ENCODE peak calls at places on chromosomes 13 and 19, in nine cellular contexts. One of them, this sample, is unnamed.
A peak's percentile ranks its signal among the peaks of the same experiment; 100 is the strongest.

GRCh38 chr13:106507560-106508274 is 27.7 kb downstream of the EFNB2 start:
- DNase-seq in activated naive CD8-positive, alpha-beta T cell treated with anti-CD3 and anti-CD28 coated beads, Interleukin-2, amount 10 ng/mL, durations not matched to agents 7 days and 5 days: no peak
- DNase-seq in globus pallidus: peak; percentile 80
- DNase-seq in dorsolateral prefrontal cortex: no peak
- DNase-seq in psoas muscle: no peak
- DNase-seq in DMS153: no peak
- DNase-seq in germinal center: no peak
- DNase-seq in AG09319: no peak
- DNase-seq in ACHN: peak; percentile 6
- DNase-seq in this sample: peak; percentile 23

GRCh38 chr19:28685802-28686201 is 527.1 kb downstream of the UQCRFS1 start:
- DNase-seq in activated naive CD8-positive, alpha-beta T cell treated with anti-CD3 and anti-CD28 coated beads, Interleukin-2, amount 10 ng/mL, durations not matched to agents 7 days and 5 days: no peak
- DNase-seq in globus pallidus: no peak
- DNase-seq in dorsolateral prefrontal cortex: no peak
- DNase-seq in psoas muscle: no peak
- DNase-seq in DMS153: no peak
- DNase-seq in germinal center: no peak
- DNase-seq in AG09319: no peak
- DNase-seq in ACHN: no peak
- DNase-seq in this sample: no peak

GRCh38 chr13:32383836-32384618 is 43.9 kb downstream of the N4BP2L1 start:
- DNase-seq in activated naive CD8-positive, alpha-beta T cell treated with anti-CD3 and anti-CD28 coated beads, Interleukin-2, amount 10 ng/mL, durations not matched to agents 7 days and 5 days: no peak
- DNase-seq in globus pallidus: no peak
- DNase-seq in dorsolateral prefrontal cortex: no peak
- DNase-seq in psoas muscle: no peak
- DNase-seq in DMS153: no peak
- DNase-seq in germinal center: no peak
- DNase-seq in AG09319: no peak
- DNase-seq in ACHN: no peak
- DNase-seq in this sample: no peak

GRCh38 chr13:98307392-98307743 is 130.3 kb upstream of the RNF113B start:
- DNase-seq in activated naive CD8-positive, alpha-beta T cell treated with anti-CD3 and anti-CD28 coated beads, Interleukin-2, amount 10 ng/mL, durations not matched to agents 7 days and 5 days: no peak
- DNase-seq in globus pallidus: no peak
- DNase-seq in dorsolateral prefrontal cortex: no peak
- DNase-seq in psoas muscle: no peak
- DNase-seq in DMS153: no peak
- DNase-seq in germinal center: no peak
- DNase-seq in AG09319: no peak
- DNase-seq in ACHN: no peak
- DNase-seq in this sample: no peak

GRCh38 chr13:33426131-33426530 is 140.6 kb upstream of the STARD13 start:
- DNase-seq in activated naive CD8-positive, alpha-beta T cell treated with anti-CD3 and anti-CD28 coated beads, Interleukin-2, amount 10 ng/mL, durations not matched to agents 7 days and 5 days: no peak
- DNase-seq in globus pallidus: no peak
- DNase-seq in dorsolateral prefrontal cortex: no peak
- DNase-seq in psoas muscle: no peak
- DNase-seq in DMS153: no peak
- DNase-seq in germinal center: no peak
- DNase-seq in AG09319: no peak
- DNase-seq in ACHN: no peak
- DNase-seq in this sample: no peak

GRCh38 chr13:73720216-73720840 is 413.9 kb downstream of the KLF12 start:
- DNase-seq in activated naive CD8-positive, alpha-beta T cell treated with anti-CD3 and anti-CD28 coated beads, Interleukin-2, amount 10 ng/mL, durations not matched to agents 7 days and 5 days: no peak
- DNase-seq in globus pallidus: no peak
- DNase-seq in dorsolateral prefrontal cortex: no peak
- DNase-seq in psoas muscle: no peak
- DNase-seq in DMS153: no peak
- DNase-seq in germinal center: no peak
- DNase-seq in AG09319: no peak
- DNase-seq in ACHN: no peak
- DNase-seq in this sample: no peak

GRCh38 chr19:3389876-3390361 is 23.5 kb downstream of the NFIC start:
- DNase-seq in activated naive CD8-positive, alpha-beta T cell treated with anti-CD3 and anti-CD28 coated beads, Interleukin-2, amount 10 ng/mL, durations not matched to agents 7 days and 5 days: no peak
- DNase-seq in globus pallidus: no peak
- DNase-seq in dorsolateral prefrontal cortex: no peak
- DNase-seq in psoas muscle: peak; percentile 55
- DNase-seq in DMS153: peak; percentile 72
- DNase-seq in germinal center: no peak
- DNase-seq in AG09319: no peak
- DNase-seq in ACHN: no peak
- DNase-seq in this sample: no peak

GRCh38 chr19:10881403-10882107 is 10.2 kb downstream of the CARM1 start:
- DNase-seq in activated naive CD8-positive, alpha-beta T cell treated with anti-CD3 and anti-CD28 coated beads, Interleukin-2, amount 10 ng/mL, durations not matched to agents 7 days and 5 days: no peak
- DNase-seq in globus pallidus: no peak
- DNase-seq in dorsolateral prefrontal cortex: no peak
- DNase-seq in psoas muscle: no peak
- DNase-seq in DMS153: no peak
- DNase-seq in germinal center: no peak
- DNase-seq in AG09319: no peak
- DNase-seq in ACHN: no peak
- DNase-seq in this sample: no peak

GRCh38 chr13:31418186-31418585 is 218.4 kb downstream of the B3GLCT start:
- DNase-seq in activated naive CD8-positive, alpha-beta T cell treated with anti-CD3 and anti-CD28 coated beads, Interleukin-2, amount 10 ng/mL, durations not matched to agents 7 days and 5 days: no peak
- DNase-seq in globus pallidus: no peak
- DNase-seq in dorsolateral prefrontal cortex: no peak
- DNase-seq in psoas muscle: no peak
- DNase-seq in DMS153: no peak
- DNase-seq in germinal center: no peak
- DNase-seq in AG09319: no peak
- DNase-seq in ACHN: no peak
- DNase-seq in this sample: no peak

GRCh38 chr13:75760182-75760981 is 124.3 kb downstream of the LMO7 start:
- DNase-seq in activated naive CD8-positive, alpha-beta T cell treated with anti-CD3 and anti-CD28 coated beads, Interleukin-2, amount 10 ng/mL, durations not matched to agents 7 days and 5 days: peak; percentile 30
- DNase-seq in globus pallidus: no peak
- DNase-seq in dorsolateral prefrontal cortex: no peak
- DNase-seq in psoas muscle: no peak
- DNase-seq in DMS153: peak; percentile 84
- DNase-seq in germinal center: peak; percentile 32
- DNase-seq in AG09319: no peak
- DNase-seq in ACHN: peak; percentile 66
- DNase-seq in this sample: peak; percentile 66

GRCh38 chr13:48633695-48634094 is 20.0 kb upstream of the CYSLTR2 start:
- DNase-seq in activated naive CD8-positive, alpha-beta T cell treated with anti-CD3 and anti-CD28 coated beads, Interleukin-2, amount 10 ng/mL, durations not matched to agents 7 days and 5 days: no peak
- DNase-seq in globus pallidus: no peak
- DNase-seq in dorsolateral prefrontal cortex: no peak
- DNase-seq in psoas muscle: no peak
- DNase-seq in DMS153: no peak
- DNase-seq in germinal center: no peak
- DNase-seq in AG09319: no peak
- DNase-seq in ACHN: no peak
- DNase-seq in this sample: no peak

GRCh38 chr19:6761053-6761676 is 6.1 kb downstream of the SH2D3A start:
- DNase-seq in activated naive CD8-positive, alpha-beta T cell treated with anti-CD3 and anti-CD28 coated beads, Interleukin-2, amount 10 ng/mL, durations not matched to agents 7 days and 5 days: no peak
- DNase-seq in globus pallidus: no peak
- DNase-seq in dorsolateral prefrontal cortex: no peak
- DNase-seq in psoas muscle: no peak
- DNase-seq in DMS153: no peak
- DNase-seq in germinal center: peak; percentile 54
- DNase-seq in AG09319: no peak
- DNase-seq in ACHN: no peak
- DNase-seq in this sample: no peak

GRCh38 chr13:89925107-89925506 is 1422.4 kb upstream of the MIR17HG start:
- DNase-seq in activated naive CD8-positive, alpha-beta T cell treated with anti-CD3 and anti-CD28 coated beads, Interleukin-2, amount 10 ng/mL, durations not matched to agents 7 days and 5 days: no peak
- DNase-seq in globus pallidus: peak; percentile 14
- DNase-seq in dorsolateral prefrontal cortex: no peak
- DNase-seq in psoas muscle: no peak
- DNase-seq in DMS153: no peak
- DNase-seq in germinal center: no peak
- DNase-seq in AG09319: no peak
- DNase-seq in ACHN: peak; percentile 49
- DNase-seq in this sample: peak; percentile 48

GRCh38 chr19:32686847-32687450 is 4.7 kb upstream of the NUDT19 start:
- DNase-seq in activated naive CD8-positive, alpha-beta T cell treated with anti-CD3 and anti-CD28 coated beads, Interleukin-2, amount 10 ng/mL, durations not matched to agents 7 days and 5 days: no peak
- DNase-seq in globus pallidus: no peak
- DNase-seq in dorsolateral prefrontal cortex: no peak
- DNase-seq in psoas muscle: no peak
- DNase-seq in DMS153: no peak
- DNase-seq in germinal center: no peak
- DNase-seq in AG09319: no peak
- DNase-seq in ACHN: no peak
- DNase-seq in this sample: no peak

GRCh38 chr13:93959796-93960533 is 519.5 kb downstream of the DCT start:
- DNase-seq in activated naive CD8-positive, alpha-beta T cell treated with anti-CD3 and anti-CD28 coated beads, Interleukin-2, amount 10 ng/mL, durations not matched to agents 7 days and 5 days: no peak
- DNase-seq in globus pallidus: no peak
- DNase-seq in dorsolateral prefrontal cortex: no peak
- DNase-seq in psoas muscle: no peak
- DNase-seq in DMS153: no peak
- DNase-seq in germinal center: no peak
- DNase-seq in AG09319: no peak
- DNase-seq in ACHN: no peak
- DNase-seq in this sample: no peak

GRCh38 chr13:41520016-41520698 is 62.8 kb downstream of the RGCC start:
- DNase-seq in activated naive CD8-positive, alpha-beta T cell treated with anti-CD3 and anti-CD28 coated beads, Interleukin-2, amount 10 ng/mL, durations not matched to agents 7 days and 5 days: no peak
- DNase-seq in globus pallidus: no peak
- DNase-seq in dorsolateral prefrontal cortex: no peak
- DNase-seq in psoas muscle: no peak
- DNase-seq in DMS153: no peak
- DNase-seq in germinal center: no peak
- DNase-seq in AG09319: no peak
- DNase-seq in ACHN: no peak
- DNase-seq in this sample: no peak

GRCh38 chr13:109628251-109628699 is 158.1 kb downstream of the IRS2 start:
- DNase-seq in activated naive CD8-positive, alpha-beta T cell treated with anti-CD3 and anti-CD28 coated beads, Interleukin-2, amount 10 ng/mL, durations not matched to agents 7 days and 5 days: no peak
- DNase-seq in globus pallidus: no peak
- DNase-seq in dorsolateral prefrontal cortex: no peak
- DNase-seq in psoas muscle: no peak
- DNase-seq in DMS153: no peak
- DNase-seq in germinal center: no peak
- DNase-seq in AG09319: no peak
- DNase-seq in ACHN: no peak
- DNase-seq in this sample: no peak

GRCh38 chr19:9431475-9431874 is 3.9 kb downstream of the ZNF266 start:
- DNase-seq in activated naive CD8-positive, alpha-beta T cell treated with anti-CD3 and anti-CD28 coated beads, Interleukin-2, amount 10 ng/mL, durations not matched to agents 7 days and 5 days: no peak
- DNase-seq in globus pallidus: no peak
- DNase-seq in dorsolateral prefrontal cortex: no peak
- DNase-seq in psoas muscle: no peak
- DNase-seq in DMS153: no peak
- DNase-seq in germinal center: peak; percentile 53
- DNase-seq in AG09319: no peak
- DNase-seq in ACHN: no peak
- DNase-seq in this sample: no peak

GRCh38 chr13:87666826-87667225 is 4.3 kb upstream of the SLITRK5 start:
- DNase-seq in activated naive CD8-positive, alpha-beta T cell treated with anti-CD3 and anti-CD28 coated beads, Interleukin-2, amount 10 ng/mL, durations not matched to agents 7 days and 5 days: no peak
- DNase-seq in globus pallidus: no peak
- DNase-seq in dorsolateral prefrontal cortex: no peak
- DNase-seq in psoas muscle: no peak
- DNase-seq in DMS153: no peak
- DNase-seq in germinal center: no peak
- DNase-seq in AG09319: no peak
- DNase-seq in ACHN: no peak
- DNase-seq in this sample: no peak

GRCh38 chr13:113034451-113035208 is 65.6 kb downstream of the MCF2L start:
- DNase-seq in activated naive CD8-positive, alpha-beta T cell treated with anti-CD3 and anti-CD28 coated beads, Interleukin-2, amount 10 ng/mL, durations not matched to agents 7 days and 5 days: no peak
- DNase-seq in globus pallidus: peak; percentile 63
- DNase-seq in dorsolateral prefrontal cortex: no peak
- DNase-seq in psoas muscle: peak; percentile 39
- DNase-seq in DMS153: no peak
- DNase-seq in germinal center: no peak
- DNase-seq in AG09319: peak; percentile 14
- DNase-seq in ACHN: peak; percentile 48
- DNase-seq in this sample: no peak

GRCh38 chr19:531753-532571 is at the start of gene CDC34:
- DNase-seq in activated naive CD8-positive, alpha-beta T cell treated with anti-CD3 and anti-CD28 coated beads, Interleukin-2, amount 10 ng/mL, durations not matched to agents 7 days and 5 days: no peak
- DNase-seq in globus pallidus: no peak
- DNase-seq in dorsolateral prefrontal cortex: no peak
- DNase-seq in psoas muscle: no peak
- DNase-seq in DMS153: no peak
- DNase-seq in germinal center: peak; percentile 27
- DNase-seq in AG09319: no peak
- DNase-seq in ACHN: peak; percentile 23
- DNase-seq in this sample: no peak

GRCh38 chr13:79349011-79349410 is 57.0 kb downstream of the RBM26 start:
- DNase-seq in activated naive CD8-positive, alpha-beta T cell treated with anti-CD3 and anti-CD28 coated beads, Interleukin-2, amount 10 ng/mL, durations not matched to agents 7 days and 5 days: no peak
- DNase-seq in globus pallidus: no peak
- DNase-seq in dorsolateral prefrontal cortex: no peak
- DNase-seq in psoas muscle: no peak
- DNase-seq in DMS153: no peak
- DNase-seq in germinal center: no peak
- DNase-seq in AG09319: no peak
- DNase-seq in ACHN: no peak
- DNase-seq in this sample: no peak

GRCh38 chr13:37870895-37871550 is 1.5 kb upstream of the TRPC4 start:
- DNase-seq in activated naive CD8-positive, alpha-beta T cell treated with anti-CD3 and anti-CD28 coated beads, Interleukin-2, amount 10 ng/mL, durations not matched to agents 7 days and 5 days: no peak
- DNase-seq in globus pallidus: no peak
- DNase-seq in dorsolateral prefrontal cortex: no peak
- DNase-seq in psoas muscle: no peak
- DNase-seq in DMS153: no peak
- DNase-seq in germinal center: no peak
- DNase-seq in AG09319: peak; percentile 14
- DNase-seq in ACHN: peak; percentile 66
- DNase-seq in this sample: no peak

GRCh38 chr13:66546534-66547379 is 683.4 kb downstream of the PCDH9 start:
- DNase-seq in activated naive CD8-positive, alpha-beta T cell treated with anti-CD3 and anti-CD28 coated beads, Interleukin-2, amount 10 ng/mL, durations not matched to agents 7 days and 5 days: no peak
- DNase-seq in globus pallidus: no peak
- DNase-seq in dorsolateral prefrontal cortex: no peak
- DNase-seq in psoas muscle: no peak
- DNase-seq in DMS153: no peak
- DNase-seq in germinal center: no peak
- DNase-seq in AG09319: no peak
- DNase-seq in ACHN: no peak
- DNase-seq in this sample: peak; percentile 43

GRCh38 chr13:105611424-105611823 is 924.0 kb downstream of the EFNB2 start:
- DNase-seq in activated naive CD8-positive, alpha-beta T cell treated with anti-CD3 and anti-CD28 coated beads, Interleukin-2, amount 10 ng/mL, durations not matched to agents 7 days and 5 days: no peak
- DNase-seq in globus pallidus: no peak
- DNase-seq in dorsolateral prefrontal cortex: no peak
- DNase-seq in psoas muscle: no peak
- DNase-seq in DMS153: no peak
- DNase-seq in germinal center: no peak
- DNase-seq in AG09319: no peak
- DNase-seq in ACHN: peak; percentile 10
- DNase-seq in this sample: peak; percentile 69

GRCh38 chr13:50594276-50594970 is 249.1 kb downstream of the DLEU7 start:
- DNase-seq in activated naive CD8-positive, alpha-beta T cell treated with anti-CD3 and anti-CD28 coated beads, Interleukin-2, amount 10 ng/mL, durations not matched to agents 7 days and 5 days: peak; percentile 63
- DNase-seq in globus pallidus: peak; percentile 7
- DNase-seq in dorsolateral prefrontal cortex: no peak
- DNase-seq in psoas muscle: no peak
- DNase-seq in DMS153: no peak
- DNase-seq in germinal center: peak; percentile 55
- DNase-seq in AG09319: no peak
- DNase-seq in ACHN: no peak
- DNase-seq in this sample: no peak

GRCh38 chr13:23866420-23867026 is 22.7 kb downstream of the MIPEP start:
- DNase-seq in activated naive CD8-positive, alpha-beta T cell treated with anti-CD3 and anti-CD28 coated beads, Interleukin-2, amount 10 ng/mL, durations not matched to agents 7 days and 5 days: no peak
- DNase-seq in globus pallidus: no peak
- DNase-seq in dorsolateral prefrontal cortex: no peak
- DNase-seq in psoas muscle: no peak
- DNase-seq in DMS153: no peak
- DNase-seq in germinal center: no peak
- DNase-seq in AG09319: no peak
- DNase-seq in ACHN: no peak
- DNase-seq in this sample: no peak

GRCh38 chr19:47156861-47157454 is 26.3 kb downstream of the SAE1 start:
- DNase-seq in activated naive CD8-positive, alpha-beta T cell treated with anti-CD3 and anti-CD28 coated beads, Interleukin-2, amount 10 ng/mL, durations not matched to agents 7 days and 5 days: no peak
- DNase-seq in globus pallidus: no peak
- DNase-seq in dorsolateral prefrontal cortex: no peak
- DNase-seq in psoas muscle: no peak
- DNase-seq in DMS153: no peak
- DNase-seq in germinal center: no peak
- DNase-seq in AG09319: no peak
- DNase-seq in ACHN: no peak
- DNase-seq in this sample: no peak

GRCh38 chr13:43749503-43749902 is 37.3 kb downstream of the ENOX1 start:
- DNase-seq in activated naive CD8-positive, alpha-beta T cell treated with anti-CD3 and anti-CD28 coated beads, Interleukin-2, amount 10 ng/mL, durations not matched to agents 7 days and 5 days: no peak
- DNase-seq in globus pallidus: no peak
- DNase-seq in dorsolateral prefrontal cortex: no peak
- DNase-seq in psoas muscle: no peak
- DNase-seq in DMS153: no peak
- DNase-seq in germinal center: no peak
- DNase-seq in AG09319: no peak
- DNase-seq in ACHN: no peak
- DNase-seq in this sample: no peak

GRCh38 chr13:113912596-113912995 is 48.7 kb upstream of the GAS6 start:
- DNase-seq in activated naive CD8-positive, alpha-beta T cell treated with anti-CD3 and anti-CD28 coated beads, Interleukin-2, amount 10 ng/mL, durations not matched to agents 7 days and 5 days: no peak
- DNase-seq in globus pallidus: no peak
- DNase-seq in dorsolateral prefrontal cortex: no peak
- DNase-seq in psoas muscle: no peak
- DNase-seq in DMS153: no peak
- DNase-seq in germinal center: no peak
- DNase-seq in AG09319: no peak
- DNase-seq in ACHN: no peak
- DNase-seq in this sample: no peak

GRCh38 chr13:29081036-29081435 is 260.9 kb downstream of the MTUS2 start:
- DNase-seq in activated naive CD8-positive, alpha-beta T cell treated with anti-CD3 and anti-CD28 coated beads, Interleukin-2, amount 10 ng/mL, durations not matched to agents 7 days and 5 days: no peak
- DNase-seq in globus pallidus: peak; percentile 2
- DNase-seq in dorsolateral prefrontal cortex: no peak
- DNase-seq in psoas muscle: no peak
- DNase-seq in DMS153: no peak
- DNase-seq in germinal center: peak; percentile 48
- DNase-seq in AG09319: no peak
- DNase-seq in ACHN: no peak
- DNase-seq in this sample: no peak